ENCODE peak calls at places on chromosomes 4 and X, in five cellular contexts. G, U, O, M and P are unnamed samples.

GRCh38 chrX:141469469-141469868 is 115.1 kb downstream of the SPANXA1 start:
- DNase-seq in G (no peak), U (no peak), M (no peak), O (no peak), P (no peak)

GRCh38 chr4:627751-628150 is 2.4 kb downstream of the PDE6B start:
- DNase-seq in G (no peak), M (no peak), O (no peak), U (no peak), P (no peak)

GRCh38 chrX:129529685-129530281 is 6.5 kb upstream of the SMARCA1 start:
- DNase-seq in U (no peak), M (no peak), O (no peak), G (peak; percentile 51), P (no peak)

GRCh38 chrX:123773258-123773978 is 40.6 kb upstream of the THOC2 start:
- DNase-seq in O (no peak), U (no peak), M (no peak), G (no peak), P (no peak)

GRCh38 chrX:10922158-10922557 is 189.0 kb upstream of the HCCS start:
- DNase-seq in G (peak; percentile 81), O (no peak), M (no peak), U (no peak), P (no peak)

GRCh38 chr4:38069271-38069760 is 109.1 kb downstream of the PTTG2 start:
- DNase-seq in O (no peak), U (peak; percentile 60), G (peak; percentile 79), M (peak; percentile 85), P (no peak)

GRCh38 chr4:68718447-68719074 is 48.1 kb upstream of the UGT2B15 start:
- DNase-seq in G (no peak), U (no peak), O (no peak), M (no peak), P (no peak)

GRCh38 chr4:141759796-141760425 is 123.5 kb downstream of the IL15 start:
- DNase-seq in M (no peak), O (no peak), G (no peak), U (no peak), P (no peak)

GRCh38 chr4:39614487-39615162 is 24.0 kb downstream of the SMIM14 start:
- DNase-seq in G (peak; percentile 80), M (no peak), U (no peak), O (no peak), P (no peak)

GRCh38 chr4:39613093-39613656 is 25.5 kb downstream of the SMIM14 start:
- DNase-seq in O (no peak), M (no peak), U (no peak), G (peak; percentile 54), P (no peak)

GRCh38 chr4:39617534-39617933 is 21.1 kb downstream of the SMIM14 start:
- DNase-seq in G (no peak), O (no peak), U (no peak), M (no peak), P (no peak)

GRCh38 chr4:39620551-39620950 is 18.1 kb downstream of the SMIM14 start:
- DNase-seq in O (no peak), U (no peak), G (no peak), M (no peak), P (no peak)

GRCh38 chr4:39616651-39617050 is 22.0 kb downstream of the SMIM14 start:
- DNase-seq in M (no peak), G (no peak), U (no peak), O (no peak), P (no peak)
- H3K4me1 ChIP-seq in M (no peaks in the 10 kb centered on the region), G (peaks cover 10% of the 10 kb centered on the region), U (no peaks in the 10 kb centered on the region), O (peaks cover 19% of the 10 kb centered on the region), P (peaks cover 79% of the 10 kb centered on the region)

GRCh38 chr4:6461301-6462165 is 10.9 kb downstream of the PPP2R2C start:
- DNase-seq in M (no peak), G (no peak), O (no peak), U (no peak), P (no peak)
- H3K27me3 ChIP-seq in M (no peaks in the 10 kb centered on the region), G (no peaks in the 10 kb centered on the region), O (no peaks in the 10 kb centered on the region), U (no peaks in the 10 kb centered on the region), P (no peaks in the 10 kb centered on the region)

GRCh38 chr4:74109894-74110605 is 11.1 kb upstream of the CXCL2 start:
- DNase-seq in G (peak; percentile 81), O (no peak), U (no peak), M (no peak), P (no peak)
- H3K4me1 ChIP-seq in G (peaks cover 21% of the 10 kb centered on the region), O (peaks cover 11% of the 10 kb centered on the region), U (peaks cover 7% of the 10 kb centered on the region), M (no peaks in the 10 kb centered on the region), P (no peaks in the 10 kb centered on the region)

GRCh38 chr4:163590609-163591264 is 96.2 kb downstream of the TMA16 start:
- DNase-seq in O (no peak), U (no peak), G (no peak), M (no peak), P (no peak)
- H3K27me3 ChIP-seq in O (no peaks in the 10 kb centered on the region), U (no peaks in the 10 kb centered on the region), G (no peaks in the 10 kb centered on the region), M (no peaks in the 10 kb centered on the region), P (no peaks in the 10 kb centered on the region)

DNA sequence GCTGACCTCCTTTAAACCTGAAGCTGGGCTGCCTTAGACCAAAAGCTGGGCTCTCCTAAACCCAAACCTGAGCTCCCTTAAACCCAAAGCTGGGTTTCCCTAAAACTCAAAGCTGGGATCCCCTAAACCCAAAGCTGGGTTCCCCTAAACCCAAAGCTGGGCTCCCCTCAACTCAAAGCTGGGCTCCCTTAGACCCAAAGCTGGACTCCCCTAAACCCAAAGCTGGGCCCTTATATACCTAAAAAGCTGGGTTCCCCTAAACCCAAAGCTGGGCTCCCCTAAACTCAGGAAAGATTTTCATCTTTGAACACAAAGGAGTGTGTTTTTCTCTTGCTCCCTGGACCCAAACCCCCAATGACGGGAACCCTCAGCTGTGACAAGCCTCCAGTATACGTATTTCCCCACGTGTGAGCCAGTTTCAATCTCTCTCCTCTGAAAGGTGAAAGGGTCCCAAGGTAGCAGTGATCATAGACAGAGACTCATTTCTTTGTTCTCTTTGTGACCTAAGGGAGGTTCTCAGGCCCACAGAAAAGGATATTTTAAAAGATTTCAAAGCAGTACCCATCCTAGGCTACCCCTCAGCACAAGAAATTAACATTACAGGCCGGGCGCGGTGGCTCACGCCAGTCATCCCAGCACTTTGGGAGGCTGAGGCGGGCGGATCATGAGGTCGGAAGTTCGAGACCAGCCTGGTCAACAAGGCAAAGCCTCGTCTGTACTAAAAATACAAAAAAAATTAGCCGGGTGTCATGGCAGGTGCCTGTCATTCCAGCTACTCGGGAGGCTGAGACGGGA is 31.3 kb upstream of the ASMTL start:
- DNase-seq in U (no peak), O (no peak), G (no peak), M (no peak), P (no peak)
- H3K4me1 ChIP-seq in U (no peaks in the 10 kb centered on the region), O (no peaks in the 10 kb centered on the region), G (no peaks in the 10 kb centered on the region), M (no peaks in the 10 kb centered on the region), P (no peaks in the 10 kb centered on the region)